ENCODE peak calls at places on chromosomes 11 and 22, in six cellular contexts. One of them, this sample, is unnamed.

GRCh38 chr11:130462101-130462885 is 13.8 kb downstream of the ADAMTS15 start:
- DNase-seq in lower leg skin: no peak
- DNase-seq in tibial artery: no peak
- DNase-seq in fibroblast of lung: no peak
- DNase-seq in GM23338: no peak
- DNase-seq in fibroblast of mammary gland: no peak
- DNase-seq in this sample: no peak

GRCh38 chr11:43377380-43377779 is 18.7 kb downstream of the TTC17 start:
- DNase-seq in lower leg skin: no peak
- DNase-seq in tibial artery: no peak
- DNase-seq in fibroblast of lung: no peak
- DNase-seq in GM23338: no peak
- DNase-seq in fibroblast of mammary gland: no peak
- DNase-seq in this sample: no peak

GRCh38 chr22:49404020-49404419 is 423.7 kb downstream of the BRD1 start:
- DNase-seq in lower leg skin: peak
- DNase-seq in tibial artery: no peak
- DNase-seq in fibroblast of lung: no peak
- DNase-seq in GM23338: no peak
- DNase-seq in fibroblast of mammary gland: no peak
- DNase-seq in this sample: no peak

GRCh38 chr11:125517116-125517804 is 21.2 kb upstream of the FEZ1 start:
- DNase-seq in lower leg skin: no peak
- DNase-seq in tibial artery: no peak
- DNase-seq in fibroblast of lung: peak
- DNase-seq in GM23338: peak
- DNase-seq in fibroblast of mammary gland: peak
- DNase-seq in this sample: peak

GRCh38 chr11:75461136-75461535 is 28.1 kb upstream of the KLHL35 start:
- DNase-seq in lower leg skin: no peak
- DNase-seq in tibial artery: no peak
- DNase-seq in fibroblast of lung: no peak
- DNase-seq in GM23338: no peak
- DNase-seq in fibroblast of mammary gland: peak
- DNase-seq in this sample: no peak

GRCh38 chr11:65159005-65159404 is 11.0 kb upstream of the SPDYC start:
- DNase-seq in lower leg skin: no peak
- DNase-seq in tibial artery: no peak
- DNase-seq in fibroblast of lung: no peak
- DNase-seq in GM23338: no peak
- DNase-seq in fibroblast of mammary gland: no peak
- DNase-seq in this sample: no peak

GRCh38 chr11:104043137-104043536 is 6.7 kb downstream of the DDI1 start:
- DNase-seq in lower leg skin: no peak
- DNase-seq in tibial artery: no peak
- DNase-seq in fibroblast of lung: peak
- DNase-seq in GM23338: no peak
- DNase-seq in fibroblast of mammary gland: no peak
- DNase-seq in this sample: no peak

GRCh38 chr11:403761-404431 is 9.9 kb downstream of the PKP3 start:
- DNase-seq in lower leg skin: no peak
- DNase-seq in tibial artery: peak
- DNase-seq in fibroblast of lung: no peak
- DNase-seq in GM23338: no peak
- DNase-seq in fibroblast of mammary gland: no peak
- DNase-seq in this sample: no peak

GRCh38 chr11:3642071-3642951 is 519 bp upstream of the ART5 start:
- DNase-seq in lower leg skin: peak
- DNase-seq in tibial artery: peak
- DNase-seq in fibroblast of lung: peak
- DNase-seq in GM23338: peak
- DNase-seq in fibroblast of mammary gland: peak
- DNase-seq in this sample: peak

GRCh38 chr11:116687458-116688201 is 85.2 kb downstream of the BUD13 start:
- DNase-seq in lower leg skin: no peak
- DNase-seq in tibial artery: peak
- DNase-seq in fibroblast of lung: no peak
- DNase-seq in GM23338: peak
- DNase-seq in fibroblast of mammary gland: no peak
- DNase-seq in this sample: no peak

GRCh38 chr22:23243006-23243573 is 62.8 kb downstream of the BCR start:
- DNase-seq in lower leg skin: no peak
- DNase-seq in tibial artery: no peak
- DNase-seq in fibroblast of lung: peak
- DNase-seq in GM23338: peak
- DNase-seq in fibroblast of mammary gland: no peak
- DNase-seq in this sample: peak

GRCh38 chr22:35140879-35141745 is 75.2 kb downstream of the ISX start:
- DNase-seq in lower leg skin: no peak
- DNase-seq in tibial artery: no peak
- DNase-seq in fibroblast of lung: no peak
- DNase-seq in GM23338: peak
- DNase-seq in fibroblast of mammary gland: no peak
- DNase-seq in this sample: no peak

GRCh38 chr22:37052386-37053309 is 1.1 kb downstream of the KCTD17 start:
- DNase-seq in lower leg skin: no peak
- DNase-seq in tibial artery: no peak
- DNase-seq in fibroblast of lung: no peak
- DNase-seq in GM23338: no peak
- DNase-seq in fibroblast of mammary gland: no peak
- DNase-seq in this sample: no peak

GRCh38 chr11:33734441-33735165 is 1.6 kb downstream of the CD59 start:
- DNase-seq in lower leg skin: no peak
- DNase-seq in tibial artery: no peak
- DNase-seq in fibroblast of lung: peak
- DNase-seq in GM23338: no peak
- DNase-seq in fibroblast of mammary gland: peak
- DNase-seq in this sample: no peak

GRCh38 chr11:1209371-1210057 is 13.4 kb upstream of the MUC5B start:
- DNase-seq in lower leg skin: peak
- DNase-seq in tibial artery: peak
- DNase-seq in fibroblast of lung: no peak
- DNase-seq in GM23338: no peak
- DNase-seq in fibroblast of mammary gland: no peak
- DNase-seq in this sample: no peak

GRCh38 chr22:39534591-39535301 is 2.2 kb upstream of the RPS19BP1 start:
- DNase-seq in lower leg skin: peak
- DNase-seq in tibial artery: peak
- DNase-seq in fibroblast of lung: peak
- DNase-seq in GM23338: peak
- DNase-seq in fibroblast of mammary gland: peak
- DNase-seq in this sample: peak

GRCh38 chr22:50019316-50019715 is 6.8 kb upstream of the IL17REL start:
- DNase-seq in lower leg skin: no peak
- DNase-seq in tibial artery: no peak
- DNase-seq in fibroblast of lung: no peak
- DNase-seq in GM23338: no peak
- DNase-seq in fibroblast of mammary gland: no peak
- DNase-seq in this sample: no peak

GRCh38 chr11:90757851-90758494 is 535.1 kb upstream of the CHORDC1 start:
- DNase-seq in lower leg skin: no peak
- DNase-seq in tibial artery: no peak
- DNase-seq in fibroblast of lung: no peak
- DNase-seq in GM23338: no peak
- DNase-seq in fibroblast of mammary gland: no peak
- DNase-seq in this sample: no peak

GRCh38 chr11:128530119-128531091 is 57.0 kb downstream of the ETS1 start:
- DNase-seq in lower leg skin: no peak
- DNase-seq in tibial artery: no peak
- DNase-seq in fibroblast of lung: peak
- DNase-seq in GM23338: no peak
- DNase-seq in fibroblast of mammary gland: peak
- DNase-seq in this sample: no peak

GRCh38 chr11:27158763-27159679 is 118.4 kb downstream of the BBOX1 start:
- DNase-seq in lower leg skin: no peak
- DNase-seq in tibial artery: peak
- DNase-seq in fibroblast of lung: peak
- DNase-seq in GM23338: peak
- DNase-seq in fibroblast of mammary gland: peak
- DNase-seq in this sample: peak

GRCh38 chr11:41394562-41395160 is 64.8 kb downstream of the LRRC4C start:
- DNase-seq in lower leg skin: no peak
- DNase-seq in tibial artery: no peak
- DNase-seq in fibroblast of lung: no peak
- DNase-seq in GM23338: peak
- DNase-seq in fibroblast of mammary gland: no peak
- DNase-seq in this sample: no peak

GRCh38 chr11:10920205-10920604 is 62.4 kb upstream of the ZBED5 start:
- DNase-seq in lower leg skin: no peak
- DNase-seq in tibial artery: no peak
- DNase-seq in fibroblast of lung: peak
- DNase-seq in GM23338: no peak
- DNase-seq in fibroblast of mammary gland: no peak
- DNase-seq in this sample: no peak

GRCh38 chr11:77411717-77412441 is 62.0 kb downstream of the PAK1 start:
- DNase-seq in lower leg skin: peak
- DNase-seq in tibial artery: peak
- DNase-seq in fibroblast of lung: peak
- DNase-seq in GM23338: peak
- DNase-seq in fibroblast of mammary gland: peak
- DNase-seq in this sample: peak

GRCh38 chr11:107025673-107026072 is 7.4 kb upstream of the GUCY1A2 start:
- DNase-seq in lower leg skin: no peak
- DNase-seq in tibial artery: no peak
- DNase-seq in fibroblast of lung: no peak
- DNase-seq in GM23338: no peak
- DNase-seq in fibroblast of mammary gland: no peak
- DNase-seq in this sample: no peak

GRCh38 chr11:125412509-125412908 is 83.6 kb downstream of the FEZ1 start:
- DNase-seq in lower leg skin: no peak
- DNase-seq in tibial artery: no peak
- DNase-seq in fibroblast of lung: no peak
- DNase-seq in GM23338: no peak
- DNase-seq in fibroblast of mammary gland: no peak
- DNase-seq in this sample: no peak

GRCh38 chr11:31804439-31805036 is 6.6 kb downstream of the PAX6 start:
- DNase-seq in lower leg skin: peak
- DNase-seq in tibial artery: no peak
- DNase-seq in fibroblast of lung: peak
- DNase-seq in GM23338: peak
- DNase-seq in fibroblast of mammary gland: no peak
- DNase-seq in this sample: no peak
- H3K4me3 ChIP-seq in lower leg skin: no peak
- H3K4me3 ChIP-seq in tibial artery: no peak
- H3K4me3 ChIP-seq in fibroblast of lung: no peak
- H3K4me3 ChIP-seq in GM23338: peak
- H3K4me3 ChIP-seq in fibroblast of mammary gland: no peak
- H3K4me3 ChIP-seq in this sample: no peak

DNA sequence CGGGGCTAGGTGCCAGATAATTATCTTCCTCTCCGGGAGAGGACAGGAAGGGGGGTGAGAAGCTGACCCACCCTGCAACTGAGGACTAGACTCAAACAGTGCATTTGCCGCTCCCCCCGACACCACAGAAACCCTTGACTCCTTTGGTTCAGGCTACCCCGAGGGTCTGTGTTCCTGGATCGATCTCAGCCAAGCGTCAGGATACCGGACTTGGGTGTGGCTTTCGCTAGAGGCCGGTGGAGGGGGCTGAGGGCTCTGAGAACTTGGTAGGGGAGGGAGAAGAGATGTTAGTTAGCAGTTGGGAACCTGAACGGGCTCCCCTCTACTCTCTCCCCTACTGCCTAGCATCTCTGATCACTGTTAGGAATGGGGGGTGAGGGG is 840 bp downstream of the SEZ6L start:
- DNase-seq in lower leg skin: no peak
- DNase-seq in tibial artery: no peak
- DNase-seq in fibroblast of lung: no peak
- DNase-seq in GM23338: peak
- DNase-seq in fibroblast of mammary gland: no peak
- DNase-seq in this sample: no peak
- H3K4me3 ChIP-seq in lower leg skin: no peak
- H3K4me3 ChIP-seq in tibial artery: peak
- H3K4me3 ChIP-seq in fibroblast of lung: no peak
- H3K4me3 ChIP-seq in GM23338: peak
- H3K4me3 ChIP-seq in fibroblast of mammary gland: no peak
- H3K4me3 ChIP-seq in this sample: no peak

GRCh38 chr22:31210830-31211503 is 1.1 kb upstream of the LIMK2 start:
- DNase-seq in lower leg skin: no peak
- DNase-seq in tibial artery: no peak
- DNase-seq in fibroblast of lung: no peak
- DNase-seq in GM23338: no peak
- DNase-seq in fibroblast of mammary gland: peak
- DNase-seq in this sample: no peak
- H3K4me3 ChIP-seq in lower leg skin: no peak
- H3K4me3 ChIP-seq in tibial artery: no peak
- H3K4me3 ChIP-seq in fibroblast of lung: no peak
- H3K4me3 ChIP-seq in GM23338: peak
- H3K4me3 ChIP-seq in fibroblast of mammary gland: no peak
- H3K4me3 ChIP-seq in this sample: no peak

GRCh38 chr11:66225054-66225453 is 43.4 kb upstream of the RAB1B start:
- DNase-seq in lower leg skin: no peak
- DNase-seq in tibial artery: no peak
- DNase-seq in fibroblast of lung: no peak
- DNase-seq in GM23338: no peak
- DNase-seq in fibroblast of mammary gland: no peak
- DNase-seq in this sample: no peak
- H3K4me3 ChIP-seq in lower leg skin: no peak
- H3K4me3 ChIP-seq in tibial artery: no peak
- H3K4me3 ChIP-seq in fibroblast of lung: no peak
- H3K4me3 ChIP-seq in GM23338: no peak
- H3K4me3 ChIP-seq in fibroblast of mammary gland: no peak
- H3K4me3 ChIP-seq in this sample: no peak

GRCh38 chr11:35655856-35656255 is 6.7 kb upstream of the TRIM44 start:
- DNase-seq in lower leg skin: no peak
- DNase-seq in tibial artery: no peak
- DNase-seq in fibroblast of lung: no peak
- DNase-seq in GM23338: no peak
- DNase-seq in fibroblast of mammary gland: no peak
- DNase-seq in this sample: no peak
- H3K4me3 ChIP-seq in lower leg skin: no peak
- H3K4me3 ChIP-seq in tibial artery: no peak
- H3K4me3 ChIP-seq in fibroblast of lung: no peak
- H3K4me3 ChIP-seq in GM23338: no peak
- H3K4me3 ChIP-seq in fibroblast of mammary gland: no peak
- H3K4me3 ChIP-seq in this sample: no peak

DNA sequence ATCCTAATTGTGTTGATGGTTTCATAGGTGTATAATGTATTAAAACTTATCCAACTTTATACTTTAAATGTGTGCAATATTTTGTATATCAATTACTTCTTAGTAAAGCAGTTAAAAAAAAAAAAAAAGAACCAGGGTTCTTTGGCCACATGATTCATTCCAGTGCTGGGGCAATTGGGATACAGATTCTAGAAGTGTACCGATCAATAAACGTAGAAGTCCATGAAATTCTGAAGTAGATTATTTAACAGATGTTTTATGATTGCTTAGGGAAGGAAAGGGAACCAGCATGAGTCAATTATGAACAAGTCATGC is 51.0 kb downstream of the MAPK1 start:
- DNase-seq in lower leg skin: no peak
- DNase-seq in tibial artery: no peak
- DNase-seq in fibroblast of lung: no peak
- DNase-seq in GM23338: no peak
- DNase-seq in fibroblast of mammary gland: no peak
- DNase-seq in this sample: no peak
- H3K4me3 ChIP-seq in lower leg skin: no peak
- H3K4me3 ChIP-seq in tibial artery: no peak
- H3K4me3 ChIP-seq in fibroblast of lung: no peak
- H3K4me3 ChIP-seq in GM23338: no peak
- H3K4me3 ChIP-seq in fibroblast of mammary gland: no peak
- H3K4me3 ChIP-seq in this sample: no peak

GRCh38 chr11:44566559-44566949 is 1.1 kb downstream of the CD82 start:
- DNase-seq in lower leg skin: no peak
- DNase-seq in tibial artery: no peak
- DNase-seq in fibroblast of lung: no peak
- DNase-seq in GM23338: no peak
- DNase-seq in fibroblast of mammary gland: no peak
- DNase-seq in this sample: peak
- H3K4me3 ChIP-seq in lower leg skin: no peak
- H3K4me3 ChIP-seq in tibial artery: peak
- H3K4me3 ChIP-seq in fibroblast of lung: no peak
- H3K4me3 ChIP-seq in GM23338: peak
- H3K4me3 ChIP-seq in fibroblast of mammary gland: peak
- H3K4me3 ChIP-seq in this sample: peak

This sample was measured in Jurkat, Clone E6-1.